ENCODE peak calls at places on chromosome 7, in six cellular contexts. L, C, I, J, P and H are unnamed samples.

GRCh38 chr7:119943932-119944600 is 328.9 kb upstream of the KCND2 start:
- DNase-seq in L (no peak), J (no peak), P (no peak), I (no peak), C (no peak), H (no peak)

GRCh38 chr7:39733881-39734571 is 110.7 kb downstream of the RALA start:
- DNase-seq in I (peak), P (peak), L (peak), C (no peak), J (peak), H (no peak)

GRCh38 chr7:66952343-66953043 is 31.5 kb downstream of the TMEM248 start:
- DNase-seq in I (peak), J (no peak), L (no peak), P (peak), C (no peak), H (no peak)

GRCh38 chr7:121669144-121669543 is 203.8 kb upstream of the PTPRZ1 start:
- DNase-seq in L (no peak), P (no peak), I (no peak), J (no peak), C (no peak), H (no peak)

GRCh38 chr7:103425177-103425576 is 20.8 kb downstream of the SLC26A5 start:
- DNase-seq in P (no peak), L (no peak), J (no peak), I (no peak), C (no peak), H (no peak)

GRCh38 chr7:40899651-40900507 is 765.1 kb downstream of the SUGCT start:
- DNase-seq in C (no peak), P (peak), I (peak), L (no peak), J (no peak), H (no peak)

GRCh38 chr7:100545636-100546128 is 6.7 kb downstream of the AGFG2 start:
- DNase-seq in I (peak), L (no peak), P (peak), J (no peak), C (no peak), H (peak)

GRCh38 chr7:72152171-72153131 is 259.7 kb downstream of the CALN1 start:
- DNase-seq in I (no peak), L (no peak), C (no peak), J (no peak), P (no peak), H (peak)

GRCh38 chr7:68321776-68322496 is 1276.3 kb upstream of the AUTS2 start:
- DNase-seq in I (no peak), J (no peak), P (no peak), L (peak), C (no peak), H (no peak)

GRCh38 chr7:90580051-90580450 is 16.1 kb upstream of the CDK14 start:
- DNase-seq in J (no peak), P (no peak), I (peak), L (no peak), C (no peak), H (no peak)

GRCh38 chr7:22083711-22084289 is 138.1 kb upstream of the CDCA7L start:
- DNase-seq in I (peak), P (no peak), L (no peak), J (no peak), C (no peak), H (no peak)